ENCODE peak calls at places on chromosomes 6 and 20, in four cellular contexts. P, T, V and L are unnamed samples.

GRCh38 chr20:54067606-54068174 is 2.7 kb downstream of the BCAS1 start:
- DNase-seq in P (no peak), T (no peak), V (no peak), L (no peak)

GRCh38 chr6:130587778-130588520 is 222.1 kb downstream of the TMEM200A start:
- DNase-seq in T (no peak), V (peak; percentile 92), P (no peak), L (no peak)

GRCh38 chr6:146915671-146916127 is 288.5 kb upstream of the STXBP5 start:
- DNase-seq in T (no peak), P (no peak), V (peak; percentile 54), L (no peak)

GRCh38 chr6:30767158-30767943 is 23.0 kb upstream of the IER3 start:
- DNase-seq in V (no peak), T (no peak), P (no peak), L (no peak)

GRCh38 chr20:47981242-47981641 is 196.0 kb upstream of the SULF2 start:
- DNase-seq in V (no peak), T (no peak), P (no peak), L (no peak)

GRCh38 chr6:158816329-158816728 is 2.8 kb downstream of the EZR start:
- DNase-seq in T (no peak), P (no peak), V (no peak), L (no peak)

GRCh38 chr20:43022081-43022480 is 167.6 kb downstream of the PTPRT start:
- DNase-seq in V (no peak), P (no peak), T (no peak), L (no peak)

GRCh38 chr20:18001131-18001921 is 32.5 kb downstream of the MGME1 start:
- DNase-seq in P (no peak), T (peak; percentile 26), V (peak; percentile 93), L (no peak)

GRCh38 chr20:46179811-46180326 is 61.8 kb downstream of the CD40 start:
- DNase-seq in V (no peak), P (no peak), T (no peak), L (no peak)

GRCh38 chr6:71523548-71523947 is 234.9 kb downstream of the OGFRL1 start:
- DNase-seq in P (no peak), V (no peak), T (no peak), L (no peak)

GRCh38 chr20:34315236-34315635 is 12.1 kb upstream of the AHCY start:
- DNase-seq in P (no peak), V (no peak), T (no peak), L (no peak)

GRCh38 chr6:27250277-27250954 is 2.9 kb downstream of the PRSS16 start:
- DNase-seq in T (no peak), P (no peak), V (no peak), L (no peak)

GRCh38 chr6:136365781-136366354 is 76.2 kb upstream of the BCLAF1 start:
- DNase-seq in V (no peak), P (no peak), T (peak; percentile 18), L (no peak)

GRCh38 chr6:142878407-142878806 is 66.6 kb downstream of the HIVEP2 start:
- DNase-seq in P (no peak), T (no peak), V (no peak), L (no peak)

GRCh38 chr6:139588734-139589418 is 214.4 kb upstream of the CITED2 start:
- DNase-seq in T (no peak), P (no peak), V (peak; percentile 64), L (no peak)

GRCh38 chr20:50389808-50390684 is 120.1 kb upstream of the PTPN1 start:
- DNase-seq in T (no peak), V (no peak), P (no peak), L (no peak)

GRCh38 chr6:1325471-1326309 is 13.8 kb downstream of the FOXQ1 start:
- DNase-seq in T (no peak), V (peak; percentile 95), P (no peak), L (no peak)

GRCh38 chr6:25583099-25583498 is 68.9 kb upstream of the SCGN start:
- DNase-seq in V (no peak), P (no peak), T (no peak), L (no peak)

GRCh38 chr6:148251286-148251685 is 91.4 kb upstream of the SASH1 start:
- DNase-seq in V (peak; percentile 87), T (no peak), P (no peak), L (no peak)

GRCh38 chr6:112245511-112246203 is 8.7 kb downstream of the LAMA4 start:
- DNase-seq in P (no peak), V (peak; percentile 96), T (no peak), L (no peak)

GRCh38 chr6:2111162-2111677 is 134.2 kb downstream of the GMDS start:
- DNase-seq in V (peak; percentile 82), P (no peak), T (no peak), L (no peak)

GRCh38 chr6:149487316-149487715 is 2.5 kb upstream of the ZC3H12D start:
- DNase-seq in V (no peak), T (no peak), P (no peak), L (no peak)

GRCh38 chr6:151068761-151069312 is 170.9 kb upstream of the AKAP12 start:
- DNase-seq in T (no peak), P (no peak), V (peak; percentile 76), L (no peak)

GRCh38 chr20:29878777-29879442 is 1378.6 kb upstream of the DEFB115 start:
- DNase-seq in P (no peak), T (no peak), V (no peak), L (no peak)

GRCh38 chr20:40688129-40689099 is 622 bp downstream of the MAFB start:
- DNase-seq in P (no peak), V (peak; percentile 16), T (no peak), L (peak; percentile 27)

DNA sequence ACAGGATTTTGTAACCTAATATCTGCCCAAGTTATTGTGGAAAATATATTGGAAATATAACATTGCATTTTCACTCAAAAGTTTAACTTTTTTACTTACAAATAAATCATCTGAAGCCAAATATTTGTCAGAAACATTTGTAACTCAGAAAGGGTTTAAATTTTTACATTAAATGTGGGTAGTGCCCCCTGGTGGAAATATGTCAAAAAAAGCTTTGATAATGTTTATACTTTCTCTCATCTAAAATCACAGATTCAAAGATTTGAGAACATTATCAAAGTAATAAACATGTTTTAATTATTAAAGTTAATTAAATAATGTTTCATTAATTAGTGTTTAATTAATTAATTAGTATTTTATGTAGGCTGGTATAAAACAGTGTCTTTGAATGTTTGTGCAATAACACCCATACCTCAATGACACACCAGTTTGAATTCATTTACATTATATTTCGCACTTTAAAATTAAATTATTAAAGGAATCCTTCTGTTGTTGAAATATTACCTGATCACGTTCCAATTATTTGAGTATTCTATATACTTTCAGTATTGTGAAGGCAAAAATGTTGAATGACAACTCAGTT is 320.1 kb upstream of the FKBP1C start:
- DNase-seq in V (peak; percentile 0), P (no peak), T (no peak), L (no peak)
- TF ChIP-seq CTCF in V (peak; percentile 15), P (peak; percentile 81), T (no peak), L (peak; percentile 85)

DNA sequence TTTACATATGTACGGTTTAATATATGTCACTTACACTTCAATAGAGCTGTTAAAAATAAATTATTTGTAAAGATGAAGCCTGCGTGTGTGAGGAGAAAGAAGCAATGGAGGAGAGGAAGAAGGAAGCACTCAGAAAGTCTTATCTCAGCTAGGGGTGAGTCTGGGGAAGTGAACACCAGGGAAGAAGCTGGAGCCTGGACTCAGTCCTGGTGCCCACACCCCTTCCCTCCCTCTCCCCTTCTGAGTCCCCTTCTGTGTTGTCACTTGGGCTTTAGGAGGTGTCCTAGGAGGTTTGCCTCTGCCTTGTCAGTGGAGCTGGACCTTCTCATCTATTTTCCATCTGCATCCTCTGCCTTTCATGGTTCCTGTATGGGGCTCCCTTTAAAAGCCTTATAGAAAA is 1.9 kb downstream of the SIRPB2 start:
- DNase-seq in P (no peak), T (no peak), V (no peak), L (no peak)
- TF ChIP-seq CTCF in P (no peak), T (no peak), V (no peak), L (no peak)

GRCh38 chr20:44695295-44696230 is 19.6 kb upstream of the CCN5 start:
- DNase-seq in T (no peak), P (no peak), V (peak; percentile 66), L (no peak)

GRCh38 chr20:44698351-44698750 is 16.8 kb upstream of the CCN5 start:
- DNase-seq in T (no peak), P (no peak), V (no peak), L (no peak)

GRCh38 chr20:44693625-44694024 is 21.5 kb upstream of the CCN5 start:
- DNase-seq in V (no peak), P (no peak), T (no peak), L (no peak)

GRCh38 chr20:44694159-44694558 is 21.0 kb upstream of the CCN5 start:
- DNase-seq in V (no peak), T (no peak), P (no peak), L (no peak)

GRCh38 chr20:44696315-44696714 is 18.9 kb upstream of the CCN5 start:
- DNase-seq in V (no peak), T (no peak), P (no peak), L (no peak)
- TF ChIP-seq CTCF in V (peak; percentile 11), T (no peak), P (no peak), L (no peak)

GRCh38 chr20:2698912-2699311 is 6.3 kb downstream of the EBF4 start:
- DNase-seq in V (no peak), P (no peak), T (no peak), L (no peak)

GRCh38 chr20:2701671-2702081 is 9.1 kb downstream of the EBF4 start:
- DNase-seq in V (no peak), P (no peak), T (no peak), L (no peak)

GRCh38 chr20:2700913-2701620 is 8.5 kb downstream of the EBF4 start:
- DNase-seq in P (no peak), V (no peak), T (no peak), L (no peak)

GRCh38 chr20:2698186-2698817 is 5.7 kb downstream of the EBF4 start:
- DNase-seq in T (no peak), P (no peak), V (no peak), L (no peak)

GRCh38 chr20:2699775-2700413 is 7.3 kb downstream of the EBF4 start:
- DNase-seq in V (no peak), P (no peak), T (no peak), L (no peak)
- TF ChIP-seq CTCF in V (no peak), P (no peak), T (no peak), L (no peak)

GRCh38 chr6:44478158-44478557 is 90.7 kb downstream of the CDC5L start:
- DNase-seq in V (no peak), P (no peak), T (no peak), L (no peak)

GRCh38 chr6:44481765-44482164 is 94.3 kb downstream of the CDC5L start:
- DNase-seq in V (no peak), T (no peak), P (no peak), L (no peak)

GRCh38 chr6:44478591-44479254 is 91.2 kb downstream of the CDC5L start:
- DNase-seq in P (no peak), T (no peak), V (no peak), L (no peak)

GRCh38 chr6:44480097-44480539 is 92.6 kb downstream of the CDC5L start:
- DNase-seq in T (no peak), P (no peak), V (no peak), L (no peak)

GRCh38 chr6:44481056-44481455 is 93.5 kb downstream of the CDC5L start:
- DNase-seq in T (no peak), P (no peak), V (no peak), L (no peak)
- TF ChIP-seq CTCF in T (no peak), P (no peak), V (no peak), L (no peak)

DNA sequence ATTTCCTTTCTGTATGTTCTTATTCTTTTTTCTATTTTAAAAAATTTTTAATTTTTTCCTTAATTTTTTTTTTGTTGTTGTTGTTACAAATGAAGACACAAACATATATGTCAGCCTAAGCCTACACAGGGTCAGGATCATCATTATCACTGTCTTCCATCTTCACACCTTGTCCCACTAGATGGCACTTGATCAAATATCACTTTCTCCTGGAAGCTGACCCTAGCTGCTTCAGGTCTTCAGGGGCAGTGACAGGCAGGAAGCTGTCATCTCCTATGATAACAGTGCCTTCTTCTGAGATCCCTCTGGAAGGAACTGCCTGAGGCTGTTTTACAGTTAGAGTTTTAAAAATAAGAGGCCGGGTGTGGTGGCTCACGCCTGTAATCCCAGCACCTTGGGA is 70.2 kb upstream of the EEF1E1 start:
- DNase-seq in P (no peak), T (no peak), V (no peak), L (no peak)
- TF ChIP-seq CTCF in P (no peak), T (no peak), V (no peak), L (no peak)